ENCODE peak calls at places on chromosomes 12 and 14, in five cellular contexts. One of them, this sample, is unnamed.

GRCh38 chr12:22357531-22357930 is 23.0 kb upstream of the ST8SIA1 start:
- DNase-seq in CD8-positive, alpha-beta T cell: no peak
- DNase-seq in upper lobe of left lung: no peak
- DNase-seq in mucosa of descending colon: no peak
- DNase-seq in left lung: no peak
- DNase-seq in this sample: no peak

GRCh38 chr12:78887008-78887407 is 22.4 kb downstream of the SYT1 start:
- DNase-seq in CD8-positive, alpha-beta T cell: no peak
- DNase-seq in left lung: no peak
- DNase-seq in upper lobe of left lung: no peak
- DNase-seq in mucosa of descending colon: no peak
- DNase-seq in this sample: no peak

GRCh38 chr12:61538951-61539350 is 721.3 kb upstream of the USP15 start:
- DNase-seq in upper lobe of left lung: no peak
- DNase-seq in left lung: no peak
- DNase-seq in CD8-positive, alpha-beta T cell: no peak
- DNase-seq in mucosa of descending colon: no peak
- DNase-seq in this sample: no peak

GRCh38 chr12:78119351-78119918 is 288.7 kb downstream of the NAV3 start:
- DNase-seq in CD8-positive, alpha-beta T cell: no peak
- DNase-seq in mucosa of descending colon: no peak
- DNase-seq in upper lobe of left lung: no peak
- DNase-seq in left lung: no peak
- DNase-seq in this sample: no peak

GRCh38 chr12:817941-818600 is 65.7 kb downstream of the WNK1 start:
- DNase-seq in left lung: no peak
- DNase-seq in CD8-positive, alpha-beta T cell: no peak
- DNase-seq in upper lobe of left lung: no peak
- DNase-seq in mucosa of descending colon: no peak
- DNase-seq in this sample: no peak

GRCh38 chr12:8948711-8949524 is 527 bp downstream of the M6PR start:
- DNase-seq in mucosa of descending colon: no peak
- DNase-seq in CD8-positive, alpha-beta T cell: no peak
- DNase-seq in left lung: no peak
- DNase-seq in upper lobe of left lung: no peak
- DNase-seq in this sample: no peak

GRCh38 chr12:69779928-69780327 is 41.3 kb downstream of the RAB3IP start:
- DNase-seq in left lung: no peak
- DNase-seq in CD8-positive, alpha-beta T cell: no peak
- DNase-seq in mucosa of descending colon: no peak
- DNase-seq in upper lobe of left lung: no peak
- DNase-seq in this sample: no peak

GRCh38 chr14:102362084-102362483 is 606 bp downstream of the CINP start:
- DNase-seq in CD8-positive, alpha-beta T cell: no peak
- DNase-seq in left lung: no peak
- DNase-seq in mucosa of descending colon: no peak
- DNase-seq in upper lobe of left lung: no peak
- DNase-seq in this sample: no peak

GRCh38 chr14:89317051-89317691 is 99.9 kb downstream of the FOXN3 start:
- DNase-seq in left lung: no peak
- DNase-seq in mucosa of descending colon: no peak
- DNase-seq in CD8-positive, alpha-beta T cell: no peak
- DNase-seq in upper lobe of left lung: no peak
- DNase-seq in this sample: no peak

GRCh38 chr14:102930753-102931579 is 8.5 kb downstream of the AMN start:
- DNase-seq in mucosa of descending colon: peak; percentile 74
- DNase-seq in upper lobe of left lung: peak; percentile 84
- DNase-seq in left lung: peak; percentile 71
- DNase-seq in CD8-positive, alpha-beta T cell: no peak
- DNase-seq in this sample: no peak

GRCh38 chr14:50082308-50082742 is 34.0 kb downstream of the VCPKMT start:
- DNase-seq in mucosa of descending colon: no peak
- DNase-seq in CD8-positive, alpha-beta T cell: peak; percentile 70
- DNase-seq in left lung: no peak
- DNase-seq in upper lobe of left lung: no peak
- DNase-seq in this sample: no peak

GRCh38 chr14:101823511-101824120 is 62.1 kb downstream of the PPP2R5C start:
- DNase-seq in CD8-positive, alpha-beta T cell: peak; percentile 78
- DNase-seq in upper lobe of left lung: no peak
- DNase-seq in left lung: no peak
- DNase-seq in mucosa of descending colon: no peak
- DNase-seq in this sample: no peak

GRCh38 chr14:65810326-65810725 is 397.8 kb downstream of the FUT8 start:
- DNase-seq in CD8-positive, alpha-beta T cell: no peak
- DNase-seq in left lung: no peak
- DNase-seq in mucosa of descending colon: no peak
- DNase-seq in upper lobe of left lung: no peak
- DNase-seq in this sample: no peak

GRCh38 chr14:104524726-104525125 is 54.8 kb upstream of the C14orf180 start:
- DNase-seq in CD8-positive, alpha-beta T cell: no peak
- DNase-seq in mucosa of descending colon: no peak
- DNase-seq in left lung: no peak
- DNase-seq in upper lobe of left lung: no peak
- DNase-seq in this sample: no peak

GRCh38 chr14:101781240-101782061 is 19.9 kb downstream of the PPP2R5C start:
- DNase-seq in upper lobe of left lung: peak; percentile 87
- DNase-seq in mucosa of descending colon: peak; percentile 56
- DNase-seq in CD8-positive, alpha-beta T cell: peak; percentile 62
- DNase-seq in left lung: peak; percentile 83
- DNase-seq in this sample: peak; percentile 80

GRCh38 chr12:4900327-4900726 is 9.4 kb upstream of the KCNA1 start:
- DNase-seq in left lung: no peak
- DNase-seq in CD8-positive, alpha-beta T cell: no peak
- DNase-seq in mucosa of descending colon: no peak
- DNase-seq in upper lobe of left lung: no peak
- DNase-seq in this sample: no peak

GRCh38 chr12:129727100-129727499 is 176.7 kb downstream of the TMEM132D start:
- DNase-seq in CD8-positive, alpha-beta T cell: no peak
- DNase-seq in left lung: no peak
- DNase-seq in upper lobe of left lung: no peak
- DNase-seq in mucosa of descending colon: no peak
- DNase-seq in this sample: no peak

GRCh38 chr12:122503783-122504590 is 3.3 kb upstream of the ZCCHC8 start:
- DNase-seq in left lung: no peak
- DNase-seq in CD8-positive, alpha-beta T cell: no peak
- DNase-seq in mucosa of descending colon: no peak
- DNase-seq in upper lobe of left lung: no peak
- DNase-seq in this sample: no peak

GRCh38 chr12:121689430-121689829 is 20.0 kb upstream of the MORN3 start:
- DNase-seq in left lung: no peak
- DNase-seq in upper lobe of left lung: no peak
- DNase-seq in CD8-positive, alpha-beta T cell: no peak
- DNase-seq in mucosa of descending colon: no peak
- DNase-seq in this sample: no peak

GRCh38 chr12:115149279-115149678 is 465.3 kb upstream of the TBX3 start:
- DNase-seq in CD8-positive, alpha-beta T cell: no peak
- DNase-seq in left lung: no peak
- DNase-seq in mucosa of descending colon: no peak
- DNase-seq in upper lobe of left lung: no peak
- DNase-seq in this sample: no peak

GRCh38 chr12:124687695-124688301 is 120.4 kb upstream of the NCOR2 start:
- DNase-seq in CD8-positive, alpha-beta T cell: peak; percentile 56
- DNase-seq in left lung: no peak
- DNase-seq in upper lobe of left lung: no peak
- DNase-seq in mucosa of descending colon: no peak
- DNase-seq in this sample: no peak

GRCh38 chr12:42846782-42847181 is 257.2 kb upstream of the PRICKLE1 start:
- DNase-seq in CD8-positive, alpha-beta T cell: no peak
- DNase-seq in left lung: no peak
- DNase-seq in mucosa of descending colon: no peak
- DNase-seq in upper lobe of left lung: no peak
- DNase-seq in this sample: no peak

GRCh38 chr12:106629797-106630669 is 47.2 kb downstream of the RFX4 start:
- DNase-seq in upper lobe of left lung: no peak
- DNase-seq in CD8-positive, alpha-beta T cell: no peak
- DNase-seq in left lung: no peak
- DNase-seq in mucosa of descending colon: no peak
- DNase-seq in this sample: no peak

GRCh38 chr12:120835657-120836056 is 68.5 kb downstream of the SPPL3 start:
- DNase-seq in CD8-positive, alpha-beta T cell: no peak
- DNase-seq in mucosa of descending colon: no peak
- DNase-seq in upper lobe of left lung: no peak
- DNase-seq in left lung: no peak
- DNase-seq in this sample: no peak

GRCh38 chr14:74552623-74553022 is 59.1 kb downstream of the ISCA2 start:
- DNase-seq in mucosa of descending colon: peak; percentile 76
- DNase-seq in upper lobe of left lung: no peak
- DNase-seq in CD8-positive, alpha-beta T cell: no peak
- DNase-seq in left lung: no peak
- DNase-seq in this sample: peak; percentile 92

GRCh38 chr12:106954462-106955376 is 988 bp upstream of the TMEM263 start:
- DNase-seq in CD8-positive, alpha-beta T cell: peak; percentile 58
- DNase-seq in upper lobe of left lung: peak; percentile 85
- DNase-seq in left lung: peak; percentile 79
- DNase-seq in mucosa of descending colon: peak; percentile 64
- DNase-seq in this sample: peak; percentile 80

GRCh38 chr14:94225460-94225989 is 51.4 kb downstream of the PPP4R4 start:
- DNase-seq in mucosa of descending colon: no peak
- DNase-seq in left lung: no peak
- DNase-seq in upper lobe of left lung: no peak
- DNase-seq in CD8-positive, alpha-beta T cell: no peak
- DNase-seq in this sample: no peak

GRCh38 chr14:81246561-81247270 is 26.0 kb upstream of the GTF2A1 start:
- DNase-seq in upper lobe of left lung: peak; percentile 50
- DNase-seq in left lung: no peak
- DNase-seq in mucosa of descending colon: no peak
- DNase-seq in CD8-positive, alpha-beta T cell: no peak
- DNase-seq in this sample: no peak

GRCh38 chr12:49195734-49196133 is 6.9 kb upstream of the TUBA1A start:
- DNase-seq in left lung: no peak
- DNase-seq in upper lobe of left lung: no peak
- DNase-seq in CD8-positive, alpha-beta T cell: no peak
- DNase-seq in mucosa of descending colon: no peak
- DNase-seq in this sample: no peak

GRCh38 chr12:101552277-101552676 is 42.5 kb upstream of the MYBPC1 start:
- DNase-seq in mucosa of descending colon: no peak
- DNase-seq in upper lobe of left lung: no peak
- DNase-seq in CD8-positive, alpha-beta T cell: no peak
- DNase-seq in left lung: no peak
- DNase-seq in this sample: no peak

GRCh38 chr14:91410781-91411536 is 6.7 kb downstream of the CCDC88C start:
- DNase-seq in mucosa of descending colon: no peak
- DNase-seq in left lung: no peak
- DNase-seq in upper lobe of left lung: no peak
- DNase-seq in CD8-positive, alpha-beta T cell: peak; percentile 50
- DNase-seq in this sample: no peak

GRCh38 chr12:93167841-93168492 is 209.8 kb upstream of the NUDT4 start:
- DNase-seq in mucosa of descending colon: no peak
- DNase-seq in left lung: no peak
- DNase-seq in CD8-positive, alpha-beta T cell: no peak
- DNase-seq in upper lobe of left lung: no peak
- DNase-seq in this sample: no peak

DNA sequence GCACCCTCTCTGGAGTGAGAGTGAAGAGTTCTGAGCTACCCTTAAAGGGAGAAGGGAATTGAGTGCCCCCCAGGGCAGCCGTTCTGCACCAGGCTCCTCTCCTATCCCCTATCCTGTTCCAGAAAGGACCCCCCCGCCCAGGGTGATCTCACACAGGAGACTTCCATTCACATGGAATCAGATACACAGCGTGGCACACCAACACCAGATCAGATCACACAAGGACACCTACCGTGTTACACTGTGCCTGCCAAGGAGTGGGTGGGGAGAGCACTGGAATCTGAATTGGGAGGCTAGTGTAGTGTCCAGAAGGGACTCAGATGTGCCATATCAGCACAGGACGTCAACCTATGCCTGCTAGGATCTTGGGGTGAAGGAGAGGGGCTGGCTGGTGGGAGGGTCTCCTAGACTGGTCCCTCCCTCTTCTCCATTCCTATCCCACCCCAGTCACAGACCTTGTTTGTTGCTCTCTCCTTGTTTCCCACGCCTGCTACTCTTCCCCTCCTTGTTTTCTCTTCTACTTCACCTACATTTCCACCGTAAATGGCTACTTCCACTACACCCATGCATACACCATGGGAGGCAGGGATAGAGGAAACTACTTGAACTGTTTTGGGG is 2.3 kb downstream of the PTMS start:
- DNase-seq in CD8-positive, alpha-beta T cell: no peak
- DNase-seq in left lung: no peak
- DNase-seq in upper lobe of left lung: no peak
- DNase-seq in mucosa of descending colon: no peak
- DNase-seq in this sample: no peak
- H3K4me1 ChIP-seq in CD8-positive, alpha-beta T cell: peaks cover 40% of the 10 kb centered on the region
- H3K4me1 ChIP-seq in left lung: peaks cover 32% of the 10 kb centered on the region
- H3K4me1 ChIP-seq in upper lobe of left lung: peaks cover 81% of the 10 kb centered on the region
- H3K4me1 ChIP-seq in mucosa of descending colon: peaks cover 34% of the 10 kb centered on the region
- H3K4me1 ChIP-seq in this sample: no peaks in the 10 kb centered on the region

GRCh38 chr12:50207424-50207823 is 40.3 kb upstream of the CERS5 start:
- DNase-seq in left lung: no peak
- DNase-seq in CD8-positive, alpha-beta T cell: no peak
- DNase-seq in upper lobe of left lung: no peak
- DNase-seq in mucosa of descending colon: no peak
- DNase-seq in this sample: no peak
- H3K4me1 ChIP-seq in left lung: no peaks in the 10 kb centered on the region
- H3K4me1 ChIP-seq in CD8-positive, alpha-beta T cell: peaks cover 22% of the 10 kb centered on the region
- H3K4me1 ChIP-seq in upper lobe of left lung: peaks cover 11% of the 10 kb centered on the region
- H3K4me1 ChIP-seq in mucosa of descending colon: peaks cover 6% of the 10 kb centered on the region
- H3K4me1 ChIP-seq in this sample: peaks cover 2% of the 10 kb centered on the region

GRCh38 chr12:72093930-72094329 is 155.3 kb downstream of the TPH2 start:
- DNase-seq in mucosa of descending colon: no peak
- DNase-seq in left lung: no peak
- DNase-seq in CD8-positive, alpha-beta T cell: no peak
- DNase-seq in upper lobe of left lung: no peak
- DNase-seq in this sample: no peak

GRCh38 chr12:72094490-72094889 is 155.8 kb downstream of the TPH2 start:
- DNase-seq in CD8-positive, alpha-beta T cell: no peak
- DNase-seq in mucosa of descending colon: no peak
- DNase-seq in upper lobe of left lung: no peak
- DNase-seq in left lung: no peak
- DNase-seq in this sample: no peak

GRCh38 chr12:72102150-72102549 is 163.5 kb downstream of the TPH2 start:
- DNase-seq in upper lobe of left lung: no peak
- DNase-seq in mucosa of descending colon: no peak
- DNase-seq in CD8-positive, alpha-beta T cell: no peak
- DNase-seq in left lung: no peak
- DNase-seq in this sample: no peak

GRCh38 chr12:72095025-72095424 is 156.4 kb downstream of the TPH2 start:
- DNase-seq in left lung: no peak
- DNase-seq in upper lobe of left lung: no peak
- DNase-seq in CD8-positive, alpha-beta T cell: no peak
- DNase-seq in mucosa of descending colon: no peak
- DNase-seq in this sample: no peak

DNA sequence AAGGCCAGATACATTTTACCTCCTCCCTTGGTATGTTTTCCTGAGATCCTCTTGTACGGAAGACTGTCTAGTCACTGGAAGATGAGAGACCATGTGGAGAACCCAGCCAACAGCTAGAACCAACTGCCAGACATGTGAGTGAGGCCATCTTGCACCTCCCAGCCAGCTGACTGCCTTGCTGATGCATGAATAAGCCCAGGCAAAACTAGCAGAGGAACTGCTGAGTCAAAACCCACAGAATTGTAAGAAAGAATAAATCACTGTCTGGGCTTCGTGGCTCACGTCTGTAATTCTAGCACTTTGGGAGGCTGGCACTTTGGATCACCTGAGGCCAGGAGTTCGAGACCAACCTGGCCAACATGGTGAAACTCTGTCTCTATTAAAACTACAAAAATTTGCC is 160.0 kb downstream of the TPH2 start:
- DNase-seq in CD8-positive, alpha-beta T cell: no peak
- DNase-seq in left lung: no peak
- DNase-seq in upper lobe of left lung: no peak
- DNase-seq in mucosa of descending colon: no peak
- DNase-seq in this sample: no peak
- H3K4me1 ChIP-seq in CD8-positive, alpha-beta T cell: no peaks in the 10 kb centered on the region
- H3K4me1 ChIP-seq in left lung: no peaks in the 10 kb centered on the region
- H3K4me1 ChIP-seq in upper lobe of left lung: no peaks in the 10 kb centered on the region
- H3K4me1 ChIP-seq in mucosa of descending colon: no peaks in the 10 kb centered on the region
- H3K4me1 ChIP-seq in this sample: no peaks in the 10 kb centered on the region

GRCh38 chr12:108069766-108070165 is 59.3 kb upstream of the WSCD2 start:
- DNase-seq in upper lobe of left lung: no peak
- DNase-seq in left lung: no peak
- DNase-seq in mucosa of descending colon: no peak
- DNase-seq in CD8-positive, alpha-beta T cell: no peak
- DNase-seq in this sample: no peak
- H3K4me1 ChIP-seq in upper lobe of left lung: no peaks in the 10 kb centered on the region
- H3K4me1 ChIP-seq in left lung: no peaks in the 10 kb centered on the region
- H3K4me1 ChIP-seq in mucosa of descending colon: no peaks in the 10 kb centered on the region
- H3K4me1 ChIP-seq in CD8-positive, alpha-beta T cell: no peaks in the 10 kb centered on the region
- H3K4me1 ChIP-seq in this sample: no peaks in the 10 kb centered on the region